ENCODE peak calls at places on chromosomes 3 and 15, in nine cellular contexts. F is fibroblast of mammary gland, K is Panc1, I is brain microvascular endothelial cell, R is HFFc6, L is AG09309, N is GM13977, U is cardiac fibroblast, G is fibroblast of pulmonary artery. O is an unnamed sample.

GRCh38 chr3:57637391-57637790 is 40.2 kb upstream of the ARF4 start:
- DNase-seq in F (peak), K (no peak), I (no peak), R (no peak), L (no peak), N (no peak), U (no peak), G (peak), O (no peak)

GRCh38 chr3:52277972-52278509 is 408 bp downstream of the WDR82 start:
- DNase-seq in F (peak), K (no peak), I (peak), R (no peak), L (no peak), N (peak), U (no peak), G (peak), O (no peak)

GRCh38 chr3:50592568-50592967 is 19.0 kb downstream of the CISH start:
- DNase-seq in F (no peak), K (no peak), I (no peak), R (no peak), L (no peak), N (no peak), U (no peak), G (no peak), O (no peak)

GRCh38 chr3:17077614-17078013 is 192.9 kb downstream of the PLCL2 start:
- DNase-seq in F (no peak), K (no peak), I (no peak), R (no peak), L (no peak), N (no peak), U (peak), G (peak), O (no peak)

GRCh38 chr15:47461560-47462175 is 255.6 kb upstream of the SEMA6D start:
- DNase-seq in F (peak), K (no peak), I (peak), R (peak), L (no peak), N (no peak), U (peak), G (no peak), O (peak)

GRCh38 chr3:105956311-105956710 is 87.5 kb upstream of the CBLB start:
- DNase-seq in F (no peak), K (no peak), I (no peak), R (peak), L (no peak), N (no peak), U (no peak), G (no peak), O (no peak)

GRCh38 chr15:51128701-51129100 is 34.0 kb upstream of the TNFAIP8L3 start:
- DNase-seq in F (peak), K (no peak), I (no peak), R (no peak), L (no peak), N (no peak), U (peak), G (no peak), O (peak)

GRCh38 chr15:83127547-83128150 is 20.2 kb downstream of the TM6SF1 start:
- DNase-seq in F (no peak), K (no peak), I (no peak), R (no peak), L (no peak), N (no peak), U (peak), G (no peak), O (no peak)

GRCh38 chr15:50109086-50109987 is 9.7 kb downstream of the ATP8B4 start:
- DNase-seq in F (peak), K (no peak), I (peak), R (no peak), L (no peak), N (no peak), U (peak), G (peak), O (peak)

GRCh38 chr3:50478671-50479070 is 24.8 kb downstream of the CACNA2D2 start:
- DNase-seq in F (no peak), K (no peak), I (no peak), R (no peak), L (no peak), N (no peak), U (no peak), G (no peak), O (no peak)

GRCh38 chr15:98648654-98649537 is 557 bp downstream of the IGF1R start:
- DNase-seq in F (peak), K (no peak), I (no peak), R (peak), L (no peak), N (peak), U (peak), G (peak), O (no peak)

GRCh38 chr15:31278544-31279220 is 48.0 kb upstream of the KLF13 start:
- DNase-seq in F (no peak), K (no peak), I (no peak), R (no peak), L (no peak), N (no peak), U (no peak), G (no peak), O (no peak)

GRCh38 chr15:81419304-81419943 is 45.4 kb upstream of the TMC3 start:
- DNase-seq in F (peak), K (no peak), I (peak), R (no peak), L (no peak), N (no peak), U (peak), G (peak), O (peak)

GRCh38 chr3:117873236-117873635 is 1161.4 kb downstream of the IGSF11 start:
- DNase-seq in F (no peak), K (no peak), I (no peak), R (no peak), L (no peak), N (no peak), U (no peak), G (peak), O (peak)

GRCh38 chr3:9080165-9080564 is 116.9 kb upstream of the RAD18 start:
- DNase-seq in F (peak), K (no peak), I (peak), R (no peak), L (no peak), N (no peak), U (peak), G (no peak), O (no peak)

GRCh38 chr3:9076985-9077384 is 113.7 kb upstream of the RAD18 start:
- DNase-seq in F (no peak), K (no peak), I (no peak), R (no peak), L (no peak), N (no peak), U (no peak), G (no peak), O (no peak)

GRCh38 chr3:9079674-9080073 is 116.4 kb upstream of the RAD18 start:
- DNase-seq in F (no peak), K (no peak), I (peak), R (no peak), L (no peak), N (no peak), U (no peak), G (no peak), O (no peak)

GRCh38 chr3:9081201-9081818 is 118.0 kb upstream of the RAD18 start:
- DNase-seq in F (no peak), K (no peak), I (no peak), R (no peak), L (no peak), N (no peak), U (no peak), G (no peak), O (no peak)

GRCh38 chr3:9078561-9079240 is 115.4 kb upstream of the RAD18 start:
- DNase-seq in F (no peak), K (no peak), I (no peak), R (no peak), L (no peak), N (no peak), U (no peak), G (no peak), O (no peak)
- TF ChIP-seq CTCF in F (no peak), K (no peak), I (peak), R (peak), L (no peak), N (peak), U (no peak), G (no peak), O (no peak)

DNA sequence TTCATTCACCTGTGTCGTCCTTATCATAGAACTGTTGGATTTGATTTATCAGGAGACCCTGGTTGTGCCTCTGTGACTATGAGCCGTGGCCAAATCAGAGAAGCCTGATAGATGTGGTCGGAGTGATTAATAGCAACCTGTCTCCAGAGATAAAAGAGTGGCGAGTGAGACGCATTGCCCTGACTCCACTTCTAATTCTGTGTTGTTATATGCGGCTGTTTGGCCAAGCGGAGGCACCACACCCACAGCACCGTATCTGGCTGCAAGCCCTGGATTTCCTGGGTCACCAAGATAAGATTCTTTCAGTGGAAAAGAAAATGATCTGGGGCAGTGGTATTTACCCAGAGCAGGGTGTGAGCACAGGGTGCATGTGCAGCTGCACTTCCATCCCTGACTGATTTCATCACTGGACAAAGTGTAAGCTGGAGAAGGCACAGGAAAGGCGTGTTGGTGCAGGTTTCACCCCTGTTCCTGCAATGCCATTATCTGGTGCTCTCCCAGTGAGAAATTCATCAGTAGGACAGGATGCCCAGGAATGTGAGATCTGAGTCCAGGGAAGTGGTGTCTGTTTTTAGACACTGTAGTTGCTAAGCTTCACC is 84.7 kb downstream of the CD47 start:
- DNase-seq in F (no peak), K (no peak), I (no peak), R (no peak), L (no peak), N (no peak), U (no peak), G (peak), O (no peak)
- TF ChIP-seq CTCF in F (no peak), K (no peak), I (no peak), R (no peak), L (no peak), N (no peak), U (no peak), G (no peak), O (no peak)

GRCh38 chr3:32175607-32176197 is 62.8 kb upstream of the CMTM8 start:
- DNase-seq in F (peak), K (peak), I (peak), R (peak), L (peak), N (peak), U (peak), G (peak), O (peak)
- TF ChIP-seq CTCF in F (peak), K (peak), I (peak), R (peak), L (peak), N (peak), U (peak), G (peak), O (peak)

DNA sequence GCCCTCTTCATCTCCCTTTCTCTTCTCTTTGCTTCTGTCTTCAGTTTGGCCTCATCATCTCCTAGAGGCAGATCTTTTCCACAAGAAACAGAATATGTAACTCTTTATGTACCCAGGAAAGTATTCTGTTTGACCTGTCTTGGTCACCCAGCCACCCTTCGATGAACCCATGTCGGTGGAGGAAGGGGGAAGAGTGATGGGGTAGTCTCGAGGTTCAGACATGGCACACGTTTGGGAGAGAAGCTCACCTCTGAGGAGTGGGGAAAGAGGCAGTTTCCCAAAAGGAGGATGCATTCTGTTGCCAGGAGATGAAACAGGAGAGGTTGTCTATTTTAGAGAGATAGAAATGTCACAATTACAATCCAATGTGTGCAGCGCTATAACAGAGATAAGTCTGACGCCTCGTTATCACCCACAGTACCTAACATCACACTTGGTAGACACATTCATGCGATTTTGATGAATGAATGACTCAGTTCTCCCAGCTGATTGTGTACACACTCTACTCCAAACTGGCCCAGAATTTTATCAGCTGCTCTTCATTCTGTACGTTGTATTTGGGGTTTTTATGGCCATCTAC is 721 bp upstream of the CCDC50 start:
- DNase-seq in F (no peak), K (no peak), I (no peak), R (no peak), L (no peak), N (no peak), U (no peak), G (no peak), O (no peak)
- TF ChIP-seq CTCF in F (no peak), K (no peak), I (no peak), R (no peak), L (no peak), N (no peak), U (no peak), G (no peak), O (no peak)